ENCODE peak calls at places on chromosomes 1 and 21, in four cellular contexts. One of them, this sample, is unnamed.

GRCh38 chr1:218809625-218810024 is 364.1 kb upstream of the LYPLAL1 start:
- DNase-seq in astrocyte: peak; percentile 70
- DNase-seq in germinal center: no peak
- DNase-seq in nephron progenitor cell: no peak
- DNase-seq in this sample: no peak

GRCh38 chr21:15289246-15289645 is 224.4 kb upstream of the NRIP1 start:
- DNase-seq in nephron progenitor cell: no peak
- DNase-seq in germinal center: no peak
- DNase-seq in astrocyte: no peak
- DNase-seq in this sample: no peak

GRCh38 chr1:42973304-42973703 is 14.6 kb upstream of the SLC2A1 start:
- DNase-seq in nephron progenitor cell: no peak
- DNase-seq in germinal center: no peak
- DNase-seq in astrocyte: peak; percentile 47
- DNase-seq in this sample: no peak

GRCh38 chr21:36707763-36708511 is 9.0 kb downstream of the SIM2 start:
- DNase-seq in germinal center: no peak
- DNase-seq in astrocyte: no peak
- DNase-seq in nephron progenitor cell: no peak
- DNase-seq in this sample: no peak

GRCh38 chr1:9068971-9069323 is 488 bp downstream of the SLC2A5 start:
- DNase-seq in germinal center: no peak
- DNase-seq in nephron progenitor cell: no peak
- DNase-seq in astrocyte: no peak
- DNase-seq in this sample: no peak

GRCh38 chr1:1255627-1256026 is 9.1 kb upstream of the C1QTNF12 start:
- DNase-seq in astrocyte: no peak
- DNase-seq in nephron progenitor cell: no peak
- DNase-seq in germinal center: no peak
- DNase-seq in this sample: no peak

GRCh38 chr21:26587621-26588260 is 14.7 kb upstream of the CYYR1 start:
- DNase-seq in astrocyte: peak; percentile 57
- DNase-seq in nephron progenitor cell: no peak
- DNase-seq in germinal center: no peak
- DNase-seq in this sample: no peak

GRCh38 chr1:150621497-150622113 is 7.8 kb downstream of the ENSA start:
- DNase-seq in astrocyte: peak; percentile 46
- DNase-seq in nephron progenitor cell: peak; percentile 28
- DNase-seq in germinal center: peak; percentile 69
- DNase-seq in this sample: peak; percentile 48

GRCh38 chr1:159922499-159923202 is 2.7 kb downstream of the TAGLN2 start:
- DNase-seq in germinal center: peak; percentile 34
- DNase-seq in astrocyte: no peak
- DNase-seq in nephron progenitor cell: no peak
- DNase-seq in this sample: no peak

GRCh38 chr1:4174291-4175200 is 274.5 kb upstream of the C1orf174 start:
- DNase-seq in astrocyte: no peak
- DNase-seq in nephron progenitor cell: no peak
- DNase-seq in germinal center: peak; percentile 1
- DNase-seq in this sample: no peak

GRCh38 chr1:1082239-1083180 is 8.4 kb upstream of the RNF223 start:
- DNase-seq in astrocyte: no peak
- DNase-seq in nephron progenitor cell: no peak
- DNase-seq in germinal center: no peak
- DNase-seq in this sample: no peak

GRCh38 chr1:3465935-3466321 is 11.5 kb downstream of the ARHGEF16 start:
- DNase-seq in nephron progenitor cell: no peak
- DNase-seq in astrocyte: no peak
- DNase-seq in germinal center: no peak
- DNase-seq in this sample: no peak